ENCODE peak calls at places on chromosomes 3 and 15, in four cellular contexts. One of them, this sample, is unnamed.

GRCh38 chr3:14235896-14236295 is 57.3 kb downstream of the LSM3 start:
- DNase-seq in bronchial epithelial cell: no peak
- DNase-seq in HFFc6: no peak
- DNase-seq in progenitor cell of endocrine pancreas: no peak
- DNase-seq in this sample: no peak

GRCh38 chr3:38583688-38584087 is 65.8 kb downstream of the SCN5A start:
- DNase-seq in bronchial epithelial cell: no peak
- DNase-seq in HFFc6: no peak
- DNase-seq in progenitor cell of endocrine pancreas: no peak
- DNase-seq in this sample: no peak

GRCh38 chr15:44788748-44789147 is 52.4 kb downstream of the TRIM69 start:
- DNase-seq in bronchial epithelial cell: no peak
- DNase-seq in HFFc6: no peak
- DNase-seq in progenitor cell of endocrine pancreas: no peak
- DNase-seq in this sample: peak

GRCh38 chr3:156509209-156510174 is 45.4 kb downstream of the SSR3 start:
- DNase-seq in bronchial epithelial cell: peak
- DNase-seq in HFFc6: peak
- DNase-seq in progenitor cell of endocrine pancreas: no peak
- DNase-seq in this sample: no peak

GRCh38 chr15:84582583-84583157 is 18.1 kb upstream of the ZSCAN2 start:
- DNase-seq in bronchial epithelial cell: peak
- DNase-seq in HFFc6: no peak
- DNase-seq in progenitor cell of endocrine pancreas: no peak
- DNase-seq in this sample: no peak

GRCh38 chr3:157785071-157785826 is 282.0 kb upstream of the VEPH1 start:
- DNase-seq in bronchial epithelial cell: peak
- DNase-seq in HFFc6: peak
- DNase-seq in progenitor cell of endocrine pancreas: no peak
- DNase-seq in this sample: no peak

GRCh38 chr3:126544596-126545281 is 14.0 kb downstream of the C3orf22 start:
- DNase-seq in bronchial epithelial cell: no peak
- DNase-seq in HFFc6: no peak
- DNase-seq in progenitor cell of endocrine pancreas: peak
- DNase-seq in this sample: peak

GRCh38 chr15:49035825-49036224 is 10.4 kb downstream of the SECISBP2L start:
- DNase-seq in bronchial epithelial cell: no peak
- DNase-seq in HFFc6: no peak
- DNase-seq in progenitor cell of endocrine pancreas: no peak
- DNase-seq in this sample: no peak

GRCh38 chr15:45634442-45635190 is at the start of gene SQOR:
- DNase-seq in bronchial epithelial cell: peak
- DNase-seq in HFFc6: peak
- DNase-seq in progenitor cell of endocrine pancreas: peak
- DNase-seq in this sample: peak

GRCh38 chr3:150793641-150794040 is 30.7 kb upstream of the SIAH2 start:
- DNase-seq in bronchial epithelial cell: no peak
- DNase-seq in HFFc6: no peak
- DNase-seq in progenitor cell of endocrine pancreas: no peak
- DNase-seq in this sample: no peak

GRCh38 chr3:196219970-196220311 is 3.6 kb downstream of the SLC51A start:
- DNase-seq in bronchial epithelial cell: no peak
- DNase-seq in HFFc6: no peak
- DNase-seq in progenitor cell of endocrine pancreas: no peak
- DNase-seq in this sample: no peak

GRCh38 chr3:128619146-128619890 is 31.3 kb downstream of the RPN1 start:
- DNase-seq in bronchial epithelial cell: peak
- DNase-seq in HFFc6: peak
- DNase-seq in progenitor cell of endocrine pancreas: no peak
- DNase-seq in this sample: no peak

GRCh38 chr3:146117406-146118285 is 43.3 kb downstream of the PLOD2 start:
- DNase-seq in bronchial epithelial cell: peak
- DNase-seq in HFFc6: peak
- DNase-seq in progenitor cell of endocrine pancreas: no peak
- DNase-seq in this sample: no peak

GRCh38 chr15:73850228-73850627 is 23.1 kb upstream of the TBC1D21 start:
- DNase-seq in bronchial epithelial cell: no peak
- DNase-seq in HFFc6: no peak
- DNase-seq in progenitor cell of endocrine pancreas: no peak
- DNase-seq in this sample: no peak

GRCh38 chr3:97882975-97883598 is 61.3 kb downstream of the CRYBG3 start:
- DNase-seq in bronchial epithelial cell: peak
- DNase-seq in HFFc6: peak
- DNase-seq in progenitor cell of endocrine pancreas: no peak
- DNase-seq in this sample: no peak

GRCh38 chr15:41928637-41929620 is 35.1 kb upstream of the SPTBN5 start:
- DNase-seq in bronchial epithelial cell: no peak
- DNase-seq in HFFc6: no peak
- DNase-seq in progenitor cell of endocrine pancreas: no peak
- DNase-seq in this sample: no peak

GRCh38 chr3:112508261-112508660 is 9.0 kb upstream of the BTLA start:
- DNase-seq in bronchial epithelial cell: no peak
- DNase-seq in HFFc6: no peak
- DNase-seq in progenitor cell of endocrine pancreas: no peak
- DNase-seq in this sample: no peak

GRCh38 chr3:155270063-155270462 is 23.4 kb downstream of the STRIT1 start:
- DNase-seq in bronchial epithelial cell: peak
- DNase-seq in HFFc6: no peak
- DNase-seq in progenitor cell of endocrine pancreas: no peak
- DNase-seq in this sample: no peak

GRCh38 chr3:44825264-44825925 is 36.3 kb upstream of the TMEM42 start:
- DNase-seq in bronchial epithelial cell: peak
- DNase-seq in HFFc6: peak
- DNase-seq in progenitor cell of endocrine pancreas: no peak
- DNase-seq in this sample: no peak

GRCh38 chr3:155362808-155363689 is 69.6 kb upstream of the STRIT1 start:
- DNase-seq in bronchial epithelial cell: no peak
- DNase-seq in HFFc6: no peak
- DNase-seq in progenitor cell of endocrine pancreas: no peak
- DNase-seq in this sample: no peak

GRCh38 chr15:88535607-88536313 is 10.7 kb downstream of the DET1 start:
- DNase-seq in bronchial epithelial cell: no peak
- DNase-seq in HFFc6: no peak
- DNase-seq in progenitor cell of endocrine pancreas: no peak
- DNase-seq in this sample: no peak

GRCh38 chr3:125310623-125311076 is 64.5 kb downstream of the ZNF148 start:
- DNase-seq in bronchial epithelial cell: no peak
- DNase-seq in HFFc6: no peak
- DNase-seq in progenitor cell of endocrine pancreas: no peak
- DNase-seq in this sample: peak

GRCh38 chr15:89496155-89497098 is at the start of gene RHCG:
- DNase-seq in bronchial epithelial cell: peak
- DNase-seq in HFFc6: no peak
- DNase-seq in progenitor cell of endocrine pancreas: peak
- DNase-seq in this sample: no peak

GRCh38 chr15:93047621-93048425 is 41.2 kb downstream of the RGMA start:
- DNase-seq in bronchial epithelial cell: no peak
- DNase-seq in HFFc6: no peak
- DNase-seq in progenitor cell of endocrine pancreas: no peak
- DNase-seq in this sample: peak

GRCh38 chr15:62147149-62148013 is 17.7 kb downstream of the C2CD4B start:
- DNase-seq in bronchial epithelial cell: no peak
- DNase-seq in HFFc6: no peak
- DNase-seq in progenitor cell of endocrine pancreas: no peak
- DNase-seq in this sample: no peak

GRCh38 chr15:70112018-70112395 is 14.3 kb upstream of the TLE3 start:
- DNase-seq in bronchial epithelial cell: no peak
- DNase-seq in HFFc6: no peak
- DNase-seq in progenitor cell of endocrine pancreas: no peak
- DNase-seq in this sample: no peak

GRCh38 chr3:43379343-43379742 is 93.0 kb downstream of the SNRK start:
- DNase-seq in bronchial epithelial cell: no peak
- DNase-seq in HFFc6: peak
- DNase-seq in progenitor cell of endocrine pancreas: no peak
- DNase-seq in this sample: no peak

GRCh38 chr3:189340680-189341460 is 169.1 kb downstream of the TPRG1 start:
- DNase-seq in bronchial epithelial cell: no peak
- DNase-seq in HFFc6: no peak
- DNase-seq in progenitor cell of endocrine pancreas: no peak
- DNase-seq in this sample: no peak
- TF ChIP-seq CTCF in bronchial epithelial cell: peak
- TF ChIP-seq CTCF in HFFc6: peak
- TF ChIP-seq CTCF in progenitor cell of endocrine pancreas: peak
- TF ChIP-seq CTCF in this sample: no peak

GRCh38 chr3:63910873-63911272 is 1.3 kb downstream of the SCAANT1 start:
- DNase-seq in bronchial epithelial cell: peak
- DNase-seq in HFFc6: peak
- DNase-seq in progenitor cell of endocrine pancreas: no peak
- DNase-seq in this sample: no peak

GRCh38 chr3:63911901-63912767 is at the start of gene SCAANT1:
- DNase-seq in bronchial epithelial cell: peak
- DNase-seq in HFFc6: peak
- DNase-seq in progenitor cell of endocrine pancreas: peak
- DNase-seq in this sample: peak

GRCh38 chr3:63914312-63914711 is 2.1 kb upstream of the SCAANT1 start:
- DNase-seq in bronchial epithelial cell: peak
- DNase-seq in HFFc6: peak
- DNase-seq in progenitor cell of endocrine pancreas: no peak
- DNase-seq in this sample: no peak

GRCh38 chr3:63911395-63911900 is 735 bp downstream of the SCAANT1 start:
- DNase-seq in bronchial epithelial cell: peak
- DNase-seq in HFFc6: peak
- DNase-seq in progenitor cell of endocrine pancreas: no peak
- DNase-seq in this sample: no peak

DNA sequence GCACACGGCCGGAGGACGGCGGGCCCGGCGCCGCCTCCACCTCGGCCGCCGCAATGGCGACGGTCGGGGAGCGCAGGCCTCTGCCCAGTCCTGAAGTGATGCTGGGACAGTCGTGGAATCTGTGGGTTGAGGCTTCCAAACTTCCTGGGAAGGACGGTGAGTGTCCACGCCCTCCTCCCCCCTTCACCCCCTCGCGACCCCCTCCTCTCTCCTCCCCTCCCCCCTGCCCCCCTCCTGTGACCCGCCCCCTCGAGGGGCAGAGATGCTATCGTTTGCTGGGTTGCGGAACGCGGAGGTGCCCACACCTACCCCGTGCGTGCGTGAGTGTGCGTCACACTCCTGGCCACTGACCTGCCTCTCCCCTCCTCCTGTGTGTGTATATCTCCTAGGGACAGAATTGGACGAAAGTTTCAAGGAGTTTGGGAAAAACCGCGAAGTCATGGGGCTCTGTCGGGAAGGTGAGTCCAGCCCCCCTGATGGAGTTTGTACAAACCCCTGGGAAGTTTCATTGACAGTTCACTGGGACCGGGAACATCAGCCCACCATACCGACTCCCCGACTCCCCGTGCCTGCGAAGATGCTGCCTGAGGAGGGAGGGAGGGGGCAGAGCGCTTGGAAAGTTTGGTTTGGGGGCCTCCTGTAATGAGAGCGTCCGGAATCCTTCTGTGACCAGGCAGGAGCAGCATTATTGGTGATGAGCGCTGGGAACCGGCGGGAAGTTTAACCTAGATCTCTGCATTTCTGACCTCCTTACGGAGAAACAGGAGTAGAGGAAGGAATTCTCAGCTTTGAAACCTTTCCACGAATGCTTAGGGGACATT is 795 bp upstream of the SCAANT1 start:
- DNase-seq in bronchial epithelial cell: peak
- DNase-seq in HFFc6: peak
- DNase-seq in progenitor cell of endocrine pancreas: peak
- DNase-seq in this sample: peak
- TF ChIP-seq CTCF in bronchial epithelial cell: no peak
- TF ChIP-seq CTCF in HFFc6: no peak
- TF ChIP-seq CTCF in progenitor cell of endocrine pancreas: no peak
- TF ChIP-seq CTCF in this sample: no peak

GRCh38 chr3:41094351-41094750 is 105.0 kb upstream of the CTNNB1 start:
- DNase-seq in bronchial epithelial cell: no peak
- DNase-seq in HFFc6: no peak
- DNase-seq in progenitor cell of endocrine pancreas: no peak
- DNase-seq in this sample: no peak

GRCh38 chr3:41092791-41093190 is 106.5 kb upstream of the CTNNB1 start:
- DNase-seq in bronchial epithelial cell: no peak
- DNase-seq in HFFc6: no peak
- DNase-seq in progenitor cell of endocrine pancreas: no peak
- DNase-seq in this sample: no peak

GRCh38 chr3:41097896-41098496 is 101.3 kb upstream of the CTNNB1 start:
- DNase-seq in bronchial epithelial cell: no peak
- DNase-seq in HFFc6: no peak
- DNase-seq in progenitor cell of endocrine pancreas: no peak
- DNase-seq in this sample: no peak

GRCh38 chr3:41093476-41093875 is 105.8 kb upstream of the CTNNB1 start:
- DNase-seq in bronchial epithelial cell: no peak
- DNase-seq in HFFc6: no peak
- DNase-seq in progenitor cell of endocrine pancreas: no peak
- DNase-seq in this sample: no peak

GRCh38 chr3:41095702-41096101 is 103.6 kb upstream of the CTNNB1 start:
- DNase-seq in bronchial epithelial cell: no peak
- DNase-seq in HFFc6: no peak
- DNase-seq in progenitor cell of endocrine pancreas: no peak
- DNase-seq in this sample: no peak
- TF ChIP-seq CTCF in bronchial epithelial cell: no peak
- TF ChIP-seq CTCF in HFFc6: no peak
- TF ChIP-seq CTCF in progenitor cell of endocrine pancreas: no peak
- TF ChIP-seq CTCF in this sample: no peak

GRCh38 chr3:55014081-55014480 is 86.2 kb upstream of the LRTM1 start:
- DNase-seq in bronchial epithelial cell: no peak
- DNase-seq in HFFc6: no peak
- DNase-seq in progenitor cell of endocrine pancreas: no peak
- DNase-seq in this sample: no peak

GRCh38 chr3:55009372-55009771 is 81.5 kb upstream of the LRTM1 start:
- DNase-seq in bronchial epithelial cell: no peak
- DNase-seq in HFFc6: no peak
- DNase-seq in progenitor cell of endocrine pancreas: no peak
- DNase-seq in this sample: no peak

GRCh38 chr3:55017876-55018275 is 90.0 kb upstream of the LRTM1 start:
- DNase-seq in bronchial epithelial cell: no peak
- DNase-seq in HFFc6: no peak
- DNase-seq in progenitor cell of endocrine pancreas: no peak
- DNase-seq in this sample: no peak

GRCh38 chr3:55012091-55012490 is 84.2 kb upstream of the LRTM1 start:
- DNase-seq in bronchial epithelial cell: no peak
- DNase-seq in HFFc6: no peak
- DNase-seq in progenitor cell of endocrine pancreas: no peak
- DNase-seq in this sample: no peak

DNA sequence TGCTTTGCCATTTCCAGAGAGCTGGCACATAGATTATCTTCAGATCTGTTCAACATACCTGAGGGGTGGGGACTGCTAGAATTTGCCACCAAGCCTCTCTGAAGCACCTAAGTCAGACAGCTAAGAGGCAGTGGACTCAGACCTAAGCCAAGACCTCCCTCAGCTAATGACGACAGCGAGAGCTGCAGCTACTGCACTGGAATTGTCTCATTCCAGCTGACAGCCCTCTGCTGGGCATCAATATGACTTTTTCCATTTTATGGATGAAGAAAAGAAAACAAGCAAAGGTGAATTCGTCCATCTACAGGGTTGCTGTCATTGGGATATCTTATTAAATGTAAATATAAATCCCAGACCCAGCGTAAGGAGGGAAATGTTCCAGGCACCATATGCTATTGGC is 85.3 kb upstream of the LRTM1 start:
- DNase-seq in bronchial epithelial cell: no peak
- DNase-seq in HFFc6: peak
- DNase-seq in progenitor cell of endocrine pancreas: no peak
- DNase-seq in this sample: no peak
- TF ChIP-seq CTCF in bronchial epithelial cell: no peak
- TF ChIP-seq CTCF in HFFc6: peak
- TF ChIP-seq CTCF in progenitor cell of endocrine pancreas: no peak
- TF ChIP-seq CTCF in this sample: no peak

This sample was measured in natural killer cell.